ENCODE peak calls at places on chromosome 10, in four cellular contexts. H, E, C and X are unnamed samples.
A peak's percentile ranks its signal among the peaks of the same experiment; 100 is the strongest.

GRCh38 chr10:90742189-90742588 is 115.7 kb downstream of the HTR7 start:
- DNase-seq in H (no peak), E (peak; percentile 68), C (no peak), X (no peak)

GRCh38 chr10:69847883-69848282 is 46.2 kb downstream of the COL13A1 start:
- DNase-seq in C (no peak), H (no peak), E (peak; percentile 23), X (no peak)

GRCh38 chr10:16470747-16471146 is 33.9 kb downstream of the PTER start:
- DNase-seq in C (peak; percentile 28), H (no peak), E (no peak), X (no peak)

GRCh38 chr10:106608101-106608500 is 556.4 kb downstream of the SORCS1 start:
- DNase-seq in H (no peak), E (no peak), C (no peak), X (no peak)

GRCh38 chr10:97412891-97413304 is 11.8 kb upstream of the RRP12 start:
- DNase-seq in H (no peak), E (no peak), C (no peak), X (no peak)

GRCh38 chr10:97067716-97068391 is 117.9 kb downstream of the SLIT1 start:
- DNase-seq in C (no peak), E (no peak), H (no peak), X (no peak)

GRCh38 chr10:101221479-101222246 is 7.6 kb downstream of the LBX1 start:
- DNase-seq in H (no peak), C (no peak), E (no peak), X (no peak)

GRCh38 chr10:75228834-75229233 is 6.9 kb downstream of the COMTD1 start:
- DNase-seq in E (no peak), H (no peak), C (no peak), X (no peak)

GRCh38 chr10:22325272-22325947 is 4.5 kb downstream of the BMI1 start:
- DNase-seq in H (peak; percentile 88), E (peak; percentile 63), C (peak; percentile 55), X (peak; percentile 86)

GRCh38 chr10:22682237-22683192 is 31.9 kb downstream of the PIP4K2A start:
- DNase-seq in H (peak; percentile 18), E (peak; percentile 40), C (no peak), X (no peak)

GRCh38 chr10:86188326-86188725 is 178.3 kb downstream of the GRID1 start:
- DNase-seq in E (no peak), H (no peak), C (peak; percentile 15), X (no peak)

GRCh38 chr10:5078781-5079180 is 15.4 kb upstream of the AKR1C3 start:
- DNase-seq in H (no peak), E (no peak), C (no peak), X (no peak)

GRCh38 chr10:57145548-57145947 is 784.5 kb upstream of the ZWINT start:
- DNase-seq in H (no peak), C (no peak), E (no peak), X (no peak)

GRCh38 chr10:122154733-122155366 is 116.2 kb upstream of the BTBD16 start:
- DNase-seq in H (peak; percentile 42), C (peak; percentile 53), E (peak; percentile 76), X (no peak)

GRCh38 chr10:69383485-69384089 is 33.1 kb downstream of the TACR2 start:
- DNase-seq in E (peak; percentile 74), C (no peak), H (no peak), X (no peak)

GRCh38 chr10:59622320-59622901 is 87.2 kb downstream of the SLC16A9 start:
- DNase-seq in C (peak; percentile 42), E (peak; percentile 64), H (peak; percentile 70), X (no peak)
- TF ChIP-seq CTCF in C (peak; percentile 49), E (peak; percentile 68), H (peak; percentile 58), X (peak; percentile 64)

GRCh38 chr10:43078986-43079273 is 2.1 kb downstream of the RET start:
- DNase-seq in C (no peak), E (peak; percentile 4), H (peak; percentile 51), X (no peak)
- TF ChIP-seq CTCF in C (no peak), E (peak; percentile 41), H (peak; percentile 65), X (no peak)

GRCh38 chr10:72164617-72165016 is 51.2 kb upstream of the ANAPC16 start:
- DNase-seq in H (no peak), E (peak; percentile 34), C (no peak), X (no peak)
- TF ChIP-seq CTCF in H (no peak), E (no peak), C (no peak), X (peak; percentile 37)

GRCh38 chr10:13505040-13505680 is 23.7 kb downstream of the BEND7 start:
- DNase-seq in H (peak; percentile 10), E (no peak), C (no peak), X (no peak)
- TF ChIP-seq CTCF in H (no peak), E (no peak), C (no peak), X (no peak)

DNA sequence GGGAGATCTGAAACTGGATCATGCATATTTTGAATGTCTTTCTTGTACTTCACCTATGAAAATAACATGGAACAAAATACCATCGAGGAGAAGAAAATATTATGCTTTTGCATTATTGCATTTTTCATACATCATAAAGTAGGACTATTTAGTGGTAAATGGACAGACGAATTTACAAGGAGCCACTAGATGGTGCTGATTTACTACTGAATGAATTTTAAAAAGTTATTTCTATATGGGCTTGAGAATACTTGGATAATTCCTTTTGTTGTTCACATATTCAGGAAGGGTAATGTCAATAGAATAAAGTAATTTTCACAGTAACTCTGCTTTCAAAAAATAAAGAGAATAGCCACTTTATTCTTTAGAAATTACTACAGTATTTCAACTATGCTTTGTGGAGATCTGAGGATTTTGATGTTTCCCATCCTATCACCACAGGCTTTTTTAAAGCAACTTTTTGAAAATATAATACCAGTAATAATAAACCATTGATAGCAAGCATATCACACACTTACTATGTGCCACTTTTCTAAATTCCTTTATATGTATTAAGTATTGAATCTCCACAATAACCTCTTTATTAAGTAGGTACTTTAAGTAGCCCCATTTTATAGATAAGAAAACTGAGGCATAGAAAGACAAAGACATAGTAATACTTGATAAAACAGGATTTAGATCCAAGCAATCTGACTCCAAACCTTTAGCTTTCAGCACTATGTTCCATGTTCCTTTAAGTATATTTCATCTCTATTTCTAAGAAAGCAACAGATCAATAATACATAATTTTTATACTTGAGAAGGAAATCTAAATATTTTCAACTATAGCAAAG is 38.6 kb downstream of the NEBL start:
- DNase-seq in H (no peak), E (peak; percentile 31), C (no peak), X (no peak)
- TF ChIP-seq CTCF in H (peak; percentile 53), E (peak; percentile 54), C (peak; percentile 32), X (peak; percentile 35)